ENCODE peak calls at places on chromosome 16, in nine cellular contexts. V, H, R, A, E, D, C, X and G are unnamed samples.

GRCh38 chr16:15888072-15888976 is at the start of gene CEP20:
- DNase-seq in R (peak; percentile 96), C (peak; percentile 100), V (peak; percentile 97), X (peak; percentile 98), E (peak; percentile 100), A (peak; percentile 99), D (peak; percentile 100), H (peak; percentile 99), G (peak; percentile 100)

GRCh38 chr16:11328172-11329079 is 16.8 kb upstream of the RMI2 start:
- DNase-seq in X (no peak), A (peak; percentile 43), C (no peak), V (no peak), D (no peak), H (no peak), R (peak; percentile 80), E (peak; percentile 96), G (peak; percentile 89)

GRCh38 chr16:47459603-47460002 is 1.3 kb downstream of the ITFG1 start:
- DNase-seq in D (no peak), X (no peak), R (no peak), A (no peak), H (no peak), C (no peak), V (no peak), E (no peak), G (no peak)

GRCh38 chr16:86362155-86362849 is 148.0 kb upstream of the FOXF1 start:
- DNase-seq in C (no peak), H (no peak), X (no peak), D (no peak), V (no peak), R (no peak), A (no peak), E (peak; percentile 52), G (no peak)

GRCh38 chr16:78869492-78869891 is 731.0 kb downstream of the MAF start:
- DNase-seq in E (no peak), X (no peak), C (no peak), R (no peak), V (no peak), H (no peak), D (no peak), A (no peak), G (no peak)

GRCh38 chr16:711548-712320 is 3.2 kb upstream of the METRN start:
- DNase-seq in D (peak; percentile 90), E (peak; percentile 80), X (peak; percentile 78), H (peak; percentile 81), R (no peak), V (no peak), A (peak; percentile 71), C (peak; percentile 94), G (peak; percentile 84)

GRCh38 chr16:14280541-14280940 is 209.4 kb downstream of the MRTFB start:
- DNase-seq in V (no peak), C (no peak), A (no peak), R (no peak), D (no peak), H (no peak), E (peak; percentile 19), X (no peak), G (peak; percentile 86)

GRCh38 chr16:239948-240277 is 5.3 kb downstream of the FAM234A start:
- DNase-seq in X (no peak), E (peak; percentile 42), A (no peak), C (no peak), H (no peak), V (peak; percentile 33), D (no peak), R (no peak), G (no peak)

GRCh38 chr16:50539822-50540710 is 8.1 kb upstream of the NKD1 start:
- DNase-seq in V (peak; percentile 31), A (no peak), E (no peak), X (no peak), H (peak; percentile 42), R (no peak), D (peak; percentile 34), C (no peak), G (no peak)

GRCh38 chr16:84284168-84284722 is 10.4 kb upstream of the WFDC1 start:
- DNase-seq in D (peak; percentile 89), V (no peak), A (no peak), X (no peak), C (no peak), H (no peak), R (no peak), E (peak; percentile 72), G (peak; percentile 55)

GRCh38 chr16:64590516-64590915 is 531.3 kb downstream of the CDH11 start:
- DNase-seq in C (no peak), A (no peak), E (peak; percentile 67), D (no peak), H (no peak), X (no peak), V (no peak), R (peak; percentile 14), G (no peak)